ENCODE peak calls at places on chromosome 1, in eight cellular contexts. Z is EH; B is NCI-H774; R is neural crest cell; T is amniotic stem cell; C is Caki2; W is H7; V is stimulated activated CD4-positive, alpha-beta T cell treated with anti-CD3 and anti-CD28 coated beads, Interleukin-2, amount 100 ng/mL, for 48 hours. D is an unnamed sample.

GRCh38 chr1:3454811-3455618 is 550 bp downstream of the ARHGEF16 start:
- DNase-seq in Z (no peak), B (peak), R (peak), T (no peak), C (no peak), W (peak), V (no peak), D (no peak)

GRCh38 chr1:86706018-86706417 is 1.6 kb downstream of the SH3GLB1 start:
- DNase-seq in Z (peak), B (no peak), R (no peak), T (no peak), C (no peak), W (no peak), V (no peak), D (no peak)

GRCh38 chr1:88802950-88803349 is 88.4 kb downstream of the GTF2B start:
- DNase-seq in Z (peak), B (no peak), R (no peak), T (no peak), C (peak), W (no peak), V (no peak), D (no peak)

GRCh38 chr1:17475729-17476128 is 36.3 kb upstream of the RCC2 start:
- DNase-seq in Z (peak), B (no peak), R (no peak), T (peak), C (peak), W (no peak), V (peak), D (no peak)

GRCh38 chr1:119646521-119647227 is 1.4 kb downstream of the ZNF697 start:
- DNase-seq in Z (peak), B (no peak), R (no peak), T (no peak), C (no peak), W (no peak), V (no peak), D (no peak)

GRCh38 chr1:3657096-3657475 is 4.8 kb downstream of the TP73 start:
- DNase-seq in Z (no peak), B (no peak), R (no peak), T (no peak), C (no peak), W (no peak), V (no peak), D (no peak)

GRCh38 chr1:185853739-185854138 is 119.5 kb downstream of the HMCN1 start:
- DNase-seq in Z (peak), B (no peak), R (no peak), T (peak), C (no peak), W (no peak), V (no peak), D (no peak)

GRCh38 chr1:174265273-174265672 is 106.0 kb downstream of the RABGAP1L start:
- DNase-seq in Z (no peak), B (no peak), R (no peak), T (no peak), C (no peak), W (no peak), V (no peak), D (peak)

GRCh38 chr1:192225713-192226112 is 67.5 kb downstream of the RGS18 start:
- DNase-seq in Z (peak), B (no peak), R (no peak), T (no peak), C (no peak), W (no peak), V (no peak), D (peak)